ENCODE peak calls at places on chromosome 5, in four cellular contexts. I is heart left ventricle, G is ELF-1, A is chondrocyte. U is an unnamed sample.

GRCh38 chr5:43073597-43074546 is 33.8 kb upstream of the ANXA2R start:
- DNase-seq in I (no peak), G (peak; percentile 42), A (no peak), U (peak; percentile 55)

GRCh38 chr5:128216860-128217531 is 133.4 kb downstream of the SLC12A2 start:
- DNase-seq in I (peak; percentile 55), G (no peak), A (peak; percentile 92), U (peak; percentile 95)

GRCh38 chr5:95134326-95134725 is 150.6 kb downstream of the MCTP1 start:
- DNase-seq in I (no peak), G (no peak), A (no peak), U (no peak)

GRCh38 chr5:61386062-61386800 is 54.2 kb downstream of the ZSWIM6 start:
- DNase-seq in I (no peak), G (no peak), A (no peak), U (peak; percentile 80)

GRCh38 chr5:66840527-66841013 is 244.4 kb downstream of the MAST4 start:
- DNase-seq in I (no peak), G (no peak), A (no peak), U (peak; percentile 7)

GRCh38 chr5:644971-645370 is 32.8 kb downstream of the CEP72 start:
- DNase-seq in I (no peak), G (no peak), A (peak; percentile 68), U (no peak)

GRCh38 chr5:14118551-14119320 is 24.4 kb upstream of the TRIO start:
- DNase-seq in I (peak; percentile 61), G (peak; percentile 81), A (no peak), U (peak; percentile 86)

GRCh38 chr5:180873628-180874520 is 12.8 kb upstream of the ZFP62 start:
- DNase-seq in I (no peak), G (peak; percentile 9), A (no peak), U (peak; percentile 60)

GRCh38 chr5:28104080-28104479 is 1065.7 kb upstream of the CDH9 start:
- DNase-seq in I (no peak), G (no peak), A (no peak), U (no peak)

GRCh38 chr5:127885176-127885575 is 182.0 kb downstream of the CCDC192 start:
- DNase-seq in I (no peak), G (no peak), A (no peak), U (peak; percentile 95)

GRCh38 chr5:39138892-39139291 is 64.7 kb upstream of the RICTOR start:
- DNase-seq in I (no peak), G (no peak), A (no peak), U (no peak)

GRCh38 chr5:67986761-67987160 is 228.8 kb upstream of the PIK3R1 start:
- DNase-seq in I (no peak), G (no peak), A (no peak), U (no peak)

GRCh38 chr5:108381034-108381954 is 604 bp downstream of the FBXL17 start:
- DNase-seq in I (peak; percentile 84), G (peak; percentile 73), A (no peak), U (peak; percentile 80)

GRCh38 chr5:32346869-32347268 is 34.1 kb upstream of the MTMR12 start:
- DNase-seq in I (no peak), G (no peak), A (no peak), U (no peak)

GRCh38 chr5:137264041-137264440 is 235.1 kb downstream of the SPOCK1 start:
- DNase-seq in I (no peak), G (no peak), A (no peak), U (peak; percentile 66)

GRCh38 chr5:167263185-167263584 is 1028.3 kb upstream of the WWC1 start:
- DNase-seq in I (no peak), G (no peak), A (no peak), U (no peak)

GRCh38 chr5:23506329-23507236 is 826 bp upstream of the PRDM9 start:
- DNase-seq in I (no peak), G (peak; percentile 88), A (no peak), U (no peak)

GRCh38 chr5:108529381-108529780 is 147.5 kb upstream of the FBXL17 start:
- DNase-seq in I (no peak), G (no peak), A (no peak), U (peak; percentile 40)

GRCh38 chr5:168592014-168592368 is 12.8 kb upstream of the PANK3 start:
- DNase-seq in I (no peak), G (no peak), A (no peak), U (peak; percentile 10)

GRCh38 chr5:81838307-81838906 is 87.5 kb upstream of the SSBP2 start:
- DNase-seq in I (no peak), G (peak; percentile 52), A (no peak), U (peak; percentile 58)

GRCh38 chr5:111511174-111512025 is 935 bp downstream of the STARD4 start:
- DNase-seq in I (no peak), G (no peak), A (no peak), U (no peak)

GRCh38 chr5:178293400-178293799 is 60.8 kb upstream of the PHYKPL start:
- DNase-seq in I (no peak), G (no peak), A (peak; percentile 59), U (no peak)

GRCh38 chr5:146130440-146131045 is 25.2 kb upstream of the PLAC8L1 start:
- DNase-seq in I (no peak), G (no peak), A (no peak), U (peak; percentile 24)

GRCh38 chr5:91419571-91420537 is 36.7 kb upstream of the ARRDC3 start:
- DNase-seq in I (peak; percentile 36), G (peak; percentile 40), A (no peak), U (peak; percentile 74)

GRCh38 chr5:160173-160510 is 31.2 kb upstream of the LRRC14B start:
- DNase-seq in I (no peak), G (no peak), A (peak; percentile 63), U (peak; percentile 96)

GRCh38 chr5:123874600-123875201 is 362.7 kb downstream of the CSNK1G3 start:
- DNase-seq in I (no peak), G (peak; percentile 56), A (no peak), U (peak; percentile 82)

GRCh38 chr5:149135536-149136201 is 5.6 kb upstream of the ABLIM3 start:
- DNase-seq in I (no peak), G (no peak), A (no peak), U (no peak)

GRCh38 chr5:125412051-125412560 is 665.7 kb upstream of the ZNF608 start:
- DNase-seq in I (no peak), G (peak; percentile 65), A (no peak), U (peak; percentile 47)

GRCh38 chr5:154243736-154244135 is 53.2 kb downstream of the GALNT10 start:
- DNase-seq in I (no peak), G (peak; percentile 47), A (no peak), U (no peak)

GRCh38 chr5:157558681-157559080 is 16.9 kb downstream of the ADAM19 start:
- DNase-seq in I (no peak), G (no peak), A (no peak), U (no peak)

U was measured in myocyte.